ENCODE peak calls at places on chromosomes 12 and 14, in four cellular contexts. K is M059J, U is dorsolateral prefrontal cortex, O is occipital lobe. M is an unnamed sample.

GRCh38 chr12:13211859-13212664 is 15.5 kb downstream of the EMP1 start:
- DNase-seq in U (peak), O (peak), K (peak), M (peak)

GRCh38 chr14:79325071-79325470 is 886.2 kb downstream of the DIO2 start:
- DNase-seq in K (peak), U (no peak), O (no peak), M (no peak)

GRCh38 chr14:35338731-35339405 is 46.7 kb downstream of the PSMA6 start:
- DNase-seq in O (no peak), U (no peak), K (no peak), M (no peak)

GRCh38 chr12:102965281-102966155 is 8.0 kb downstream of the ASCL1 start:
- DNase-seq in O (peak), K (no peak), U (peak), M (no peak)

GRCh38 chr12:106147956-106148355 is 9.2 kb upstream of the NUAK1 start:
- DNase-seq in O (peak), U (peak), K (no peak), M (no peak)

GRCh38 chr14:88986146-88986841 is 161.8 kb downstream of the TTC8 start:
- DNase-seq in O (no peak), K (peak), U (no peak), M (peak)

GRCh38 chr14:69056389-69056788 is 77.3 kb upstream of the ACTN1 start:
- DNase-seq in U (no peak), K (no peak), O (peak), M (no peak)

GRCh38 chr12:60616400-60616799 is 1020.6 kb downstream of the SLC16A7 start:
- DNase-seq in U (no peak), K (no peak), O (no peak), M (no peak)

GRCh38 chr12:62865860-62866407 is 69.0 kb downstream of the PPM1H start:
- DNase-seq in K (peak), U (no peak), O (no peak), M (no peak)

GRCh38 chr12:106149096-106149784 is 10.5 kb upstream of the NUAK1 start:
- DNase-seq in O (no peak), U (peak), K (no peak), M (peak)

GRCh38 chr12:6084261-6084968 is 40.1 kb downstream of the VWF start:
- DNase-seq in K (peak), O (no peak), U (no peak), M (no peak)

GRCh38 chr14:35921745-35922144 is 95.6 kb downstream of the BRMS1L start:
- DNase-seq in O (no peak), U (no peak), K (no peak), M (no peak)

GRCh38 chr12:102885043-102885932 is 31.8 kb downstream of the PAH start:
- DNase-seq in K (no peak), O (no peak), U (no peak), M (no peak)

GRCh38 chr14:24296341-24297157 is 3.0 kb downstream of the DHRS1 start:
- DNase-seq in K (peak), U (peak), O (peak), M (peak)

GRCh38 chr14:61467281-61467680 is 145.9 kb downstream of the PRKCH start:
- DNase-seq in K (no peak), U (no peak), O (no peak), M (no peak)

GRCh38 chr14:71550367-71550766 is 381.9 kb upstream of the RGS6 start:
- DNase-seq in O (no peak), U (no peak), K (no peak), M (no peak)

GRCh38 chr12:6667559-6668210 is 4.8 kb upstream of the ING4 start:
- DNase-seq in K (peak), U (no peak), O (no peak), M (peak)